ENCODE peak calls at places on chromosomes 7 and 10, in six cellular contexts. One of them, this sample, is unnamed.
A peak's percentile ranks its signal among the peaks of the same experiment; 100 is the strongest.

GRCh38 chr10:76106611-76107010 is 675.2 kb downstream of the LRMDA start:
- DNase-seq in activated T-cell treated with anti-CD3 and anti-CD28 coated beads for 1 hour: no peak
- DNase-seq in cardiac muscle cell: no peak
- DNase-seq in gastrocnemius medialis: no peak
- DNase-seq in iPS DF 6.9: no peak
- DNase-seq in PC-3: no peak
- DNase-seq in this sample: no peak

GRCh38 chr10:89916481-89916880 is 215.1 kb downstream of the KIF20B start:
- DNase-seq in iPS DF 6.9: no peak
- DNase-seq in gastrocnemius medialis: no peak
- DNase-seq in cardiac muscle cell: no peak
- DNase-seq in PC-3: peak; percentile 72
- DNase-seq in activated T-cell treated with anti-CD3 and anti-CD28 coated beads for 1 hour: no peak
- DNase-seq in this sample: no peak

GRCh38 chr10:31808258-31809218 is 120.1 kb downstream of the ARHGAP12 start:
- DNase-seq in PC-3: peak; percentile 59
- DNase-seq in activated T-cell treated with anti-CD3 and anti-CD28 coated beads for 1 hour: no peak
- DNase-seq in cardiac muscle cell: peak; percentile 44
- DNase-seq in iPS DF 6.9: peak; percentile 11
- DNase-seq in gastrocnemius medialis: peak; percentile 57
- DNase-seq in this sample: peak; percentile 82

GRCh38 chr10:93421426-93421825 is 60.7 kb downstream of the MYOF start:
- DNase-seq in activated T-cell treated with anti-CD3 and anti-CD28 coated beads for 1 hour: no peak
- DNase-seq in iPS DF 6.9: no peak
- DNase-seq in cardiac muscle cell: no peak
- DNase-seq in gastrocnemius medialis: no peak
- DNase-seq in PC-3: no peak
- DNase-seq in this sample: no peak

GRCh38 chr10:60862517-60862916 is 81.5 kb downstream of the RHOBTB1 start:
- DNase-seq in cardiac muscle cell: no peak
- DNase-seq in iPS DF 6.9: no peak
- DNase-seq in activated T-cell treated with anti-CD3 and anti-CD28 coated beads for 1 hour: no peak
- DNase-seq in PC-3: no peak
- DNase-seq in gastrocnemius medialis: no peak
- DNase-seq in this sample: no peak

GRCh38 chr10:77798940-77799339 is 127.6 kb downstream of the DLG5 start:
- DNase-seq in PC-3: no peak
- DNase-seq in activated T-cell treated with anti-CD3 and anti-CD28 coated beads for 1 hour: no peak
- DNase-seq in iPS DF 6.9: no peak
- DNase-seq in gastrocnemius medialis: no peak
- DNase-seq in cardiac muscle cell: no peak
- DNase-seq in this sample: peak; percentile 20

GRCh38 chr10:79239930-79240713 is 107.1 kb upstream of the PPIF start:
- DNase-seq in PC-3: no peak
- DNase-seq in gastrocnemius medialis: no peak
- DNase-seq in iPS DF 6.9: no peak
- DNase-seq in cardiac muscle cell: peak; percentile 52
- DNase-seq in activated T-cell treated with anti-CD3 and anti-CD28 coated beads for 1 hour: no peak
- DNase-seq in this sample: no peak

GRCh38 chr10:114874827-114875541 is 53.4 kb downstream of the FHIP2A start:
- DNase-seq in PC-3: no peak
- DNase-seq in gastrocnemius medialis: no peak
- DNase-seq in activated T-cell treated with anti-CD3 and anti-CD28 coated beads for 1 hour: no peak
- DNase-seq in iPS DF 6.9: peak; percentile 55
- DNase-seq in cardiac muscle cell: peak; percentile 57
- DNase-seq in this sample: peak; percentile 45

GRCh38 chr10:75508239-75508813 is 76.9 kb downstream of the LRMDA start:
- DNase-seq in gastrocnemius medialis: no peak
- DNase-seq in cardiac muscle cell: peak; percentile 49
- DNase-seq in PC-3: peak; percentile 91
- DNase-seq in iPS DF 6.9: no peak
- DNase-seq in activated T-cell treated with anti-CD3 and anti-CD28 coated beads for 1 hour: no peak
- DNase-seq in this sample: peak; percentile 97

GRCh38 chr10:97676770-97677581 is 10.1 kb downstream of the AVPI1 start:
- DNase-seq in cardiac muscle cell: peak; percentile 69
- DNase-seq in gastrocnemius medialis: no peak
- DNase-seq in PC-3: peak; percentile 51
- DNase-seq in iPS DF 6.9: no peak
- DNase-seq in activated T-cell treated with anti-CD3 and anti-CD28 coated beads for 1 hour: peak; percentile 35
- DNase-seq in this sample: peak; percentile 63

GRCh38 chr10:4221315-4221714 is 436.3 kb upstream of the KLF6 start:
- DNase-seq in PC-3: no peak
- DNase-seq in cardiac muscle cell: no peak
- DNase-seq in iPS DF 6.9: no peak
- DNase-seq in gastrocnemius medialis: no peak
- DNase-seq in activated T-cell treated with anti-CD3 and anti-CD28 coated beads for 1 hour: no peak
- DNase-seq in this sample: peak; percentile 78

GRCh38 chr10:70509376-70509775 is 30.8 kb downstream of the PALD1 start:
- DNase-seq in PC-3: no peak
- DNase-seq in cardiac muscle cell: no peak
- DNase-seq in activated T-cell treated with anti-CD3 and anti-CD28 coated beads for 1 hour: no peak
- DNase-seq in iPS DF 6.9: no peak
- DNase-seq in gastrocnemius medialis: no peak
- DNase-seq in this sample: no peak

GRCh38 chr7:27901028-27901760 is 161.2 kb downstream of the TAX1BP1 start:
- DNase-seq in PC-3: peak; percentile 28
- DNase-seq in cardiac muscle cell: peak; percentile 6
- DNase-seq in gastrocnemius medialis: no peak
- DNase-seq in activated T-cell treated with anti-CD3 and anti-CD28 coated beads for 1 hour: no peak
- DNase-seq in iPS DF 6.9: no peak
- DNase-seq in this sample: peak; percentile 71

GRCh38 chr7:28405662-28406061 is 6.7 kb upstream of the CREB5 start:
- DNase-seq in gastrocnemius medialis: peak; percentile 68
- DNase-seq in activated T-cell treated with anti-CD3 and anti-CD28 coated beads for 1 hour: no peak
- DNase-seq in cardiac muscle cell: no peak
- DNase-seq in PC-3: peak; percentile 79
- DNase-seq in iPS DF 6.9: no peak
- DNase-seq in this sample: peak; percentile 100

GRCh38 chr10:20156511-20156910 is 340.3 kb downstream of the PLXDC2 start:
- DNase-seq in cardiac muscle cell: no peak
- DNase-seq in activated T-cell treated with anti-CD3 and anti-CD28 coated beads for 1 hour: no peak
- DNase-seq in PC-3: no peak
- DNase-seq in gastrocnemius medialis: no peak
- DNase-seq in iPS DF 6.9: no peak
- DNase-seq in this sample: no peak

GRCh38 chr7:166370-167060 is 25.9 kb upstream of the FAM20C start:
- DNase-seq in cardiac muscle cell: no peak
- DNase-seq in activated T-cell treated with anti-CD3 and anti-CD28 coated beads for 1 hour: no peak
- DNase-seq in gastrocnemius medialis: no peak
- DNase-seq in PC-3: no peak
- DNase-seq in iPS DF 6.9: no peak
- DNase-seq in this sample: no peak

GRCh38 chr7:123327661-123328060 is 127.9 kb upstream of the SLC13A1 start:
- DNase-seq in gastrocnemius medialis: no peak
- DNase-seq in iPS DF 6.9: no peak
- DNase-seq in cardiac muscle cell: no peak
- DNase-seq in PC-3: no peak
- DNase-seq in activated T-cell treated with anti-CD3 and anti-CD28 coated beads for 1 hour: no peak
- DNase-seq in this sample: no peak

GRCh38 chr7:81652225-81652624 is 117.6 kb downstream of the HGF start:
- DNase-seq in cardiac muscle cell: no peak
- DNase-seq in PC-3: no peak
- DNase-seq in gastrocnemius medialis: no peak
- DNase-seq in iPS DF 6.9: no peak
- DNase-seq in activated T-cell treated with anti-CD3 and anti-CD28 coated beads for 1 hour: no peak
- DNase-seq in this sample: no peak

GRCh38 chr10:85213493-85213892 is 885.1 kb downstream of the CCSER2 start:
- DNase-seq in gastrocnemius medialis: no peak
- DNase-seq in cardiac muscle cell: no peak
- DNase-seq in iPS DF 6.9: no peak
- DNase-seq in activated T-cell treated with anti-CD3 and anti-CD28 coated beads for 1 hour: no peak
- DNase-seq in PC-3: no peak
- DNase-seq in this sample: no peak

GRCh38 chr7:79770970-79771369 is 317.5 kb upstream of the MAGI2 start:
- DNase-seq in cardiac muscle cell: no peak
- DNase-seq in PC-3: no peak
- DNase-seq in activated T-cell treated with anti-CD3 and anti-CD28 coated beads for 1 hour: no peak
- DNase-seq in gastrocnemius medialis: no peak
- DNase-seq in iPS DF 6.9: no peak
- DNase-seq in this sample: no peak

GRCh38 chr10:112461029-112461887 is 14.2 kb downstream of the VTI1A start:
- DNase-seq in gastrocnemius medialis: no peak
- DNase-seq in PC-3: peak; percentile 29
- DNase-seq in cardiac muscle cell: no peak
- DNase-seq in activated T-cell treated with anti-CD3 and anti-CD28 coated beads for 1 hour: no peak
- DNase-seq in iPS DF 6.9: no peak
- DNase-seq in this sample: peak; percentile 75

GRCh38 chr10:118272090-118272775 is 69.9 kb downstream of the FAM204A start:
- DNase-seq in PC-3: no peak
- DNase-seq in cardiac muscle cell: peak; percentile 2
- DNase-seq in gastrocnemius medialis: no peak
- DNase-seq in activated T-cell treated with anti-CD3 and anti-CD28 coated beads for 1 hour: no peak
- DNase-seq in iPS DF 6.9: no peak
- DNase-seq in this sample: peak; percentile 35

GRCh38 chr7:134605978-134606923 is 40.4 kb upstream of the BPGM start:
- DNase-seq in PC-3: peak; percentile 78
- DNase-seq in activated T-cell treated with anti-CD3 and anti-CD28 coated beads for 1 hour: peak; percentile 41
- DNase-seq in cardiac muscle cell: peak; percentile 82
- DNase-seq in iPS DF 6.9: peak; percentile 45
- DNase-seq in gastrocnemius medialis: peak; percentile 38
- DNase-seq in this sample: peak; percentile 69

GRCh38 chr10:91049961-91050360 is 129.1 kb upstream of the ANKRD1 start:
- DNase-seq in iPS DF 6.9: no peak
- DNase-seq in cardiac muscle cell: no peak
- DNase-seq in activated T-cell treated with anti-CD3 and anti-CD28 coated beads for 1 hour: no peak
- DNase-seq in PC-3: no peak
- DNase-seq in gastrocnemius medialis: no peak
- DNase-seq in this sample: no peak

GRCh38 chr7:28024786-28025334 is 155.7 kb downstream of the JAZF1 start:
- DNase-seq in iPS DF 6.9: no peak
- DNase-seq in activated T-cell treated with anti-CD3 and anti-CD28 coated beads for 1 hour: no peak
- DNase-seq in gastrocnemius medialis: no peak
- DNase-seq in cardiac muscle cell: no peak
- DNase-seq in PC-3: no peak
- DNase-seq in this sample: no peak

GRCh38 chr10:44249490-44249889 is 135.4 kb downstream of the CXCL12 start:
- DNase-seq in iPS DF 6.9: no peak
- DNase-seq in cardiac muscle cell: no peak
- DNase-seq in gastrocnemius medialis: no peak
- DNase-seq in PC-3: peak; percentile 9
- DNase-seq in activated T-cell treated with anti-CD3 and anti-CD28 coated beads for 1 hour: no peak
- DNase-seq in this sample: no peak

GRCh38 chr7:13017325-13017853 is 330.0 kb downstream of the ARL4A start:
- DNase-seq in activated T-cell treated with anti-CD3 and anti-CD28 coated beads for 1 hour: no peak
- DNase-seq in cardiac muscle cell: peak; percentile 7
- DNase-seq in PC-3: peak; percentile 69
- DNase-seq in gastrocnemius medialis: no peak
- DNase-seq in iPS DF 6.9: no peak
- DNase-seq in this sample: peak; percentile 79

GRCh38 chr10:105679781-105680180 is 1038.7 kb downstream of the SORCS3 start:
- DNase-seq in gastrocnemius medialis: no peak
- DNase-seq in cardiac muscle cell: no peak
- DNase-seq in iPS DF 6.9: no peak
- DNase-seq in PC-3: no peak
- DNase-seq in activated T-cell treated with anti-CD3 and anti-CD28 coated beads for 1 hour: no peak
- DNase-seq in this sample: no peak

GRCh38 chr7:104800307-104800706 is 213.7 kb upstream of the KMT2E start:
- DNase-seq in gastrocnemius medialis: no peak
- DNase-seq in PC-3: no peak
- DNase-seq in cardiac muscle cell: no peak
- DNase-seq in iPS DF 6.9: no peak
- DNase-seq in activated T-cell treated with anti-CD3 and anti-CD28 coated beads for 1 hour: no peak
- DNase-seq in this sample: no peak

GRCh38 chr10:18545626-18546025 is 105.8 kb downstream of the NSUN6 start:
- DNase-seq in gastrocnemius medialis: no peak
- DNase-seq in cardiac muscle cell: no peak
- DNase-seq in iPS DF 6.9: no peak
- DNase-seq in PC-3: no peak
- DNase-seq in activated T-cell treated with anti-CD3 and anti-CD28 coated beads for 1 hour: no peak
- DNase-seq in this sample: peak; percentile 38

GRCh38 chr7:47783456-47784240 is 164.6 kb downstream of the PKD1L1 start:
- DNase-seq in cardiac muscle cell: no peak
- DNase-seq in PC-3: peak; percentile 93
- DNase-seq in activated T-cell treated with anti-CD3 and anti-CD28 coated beads for 1 hour: no peak
- DNase-seq in gastrocnemius medialis: peak; percentile 25
- DNase-seq in iPS DF 6.9: no peak
- DNase-seq in this sample: peak; percentile 96

GRCh38 chr10:14306201-14306600 is 24.5 kb downstream of the FRMD4A start:
- DNase-seq in PC-3: no peak
- DNase-seq in gastrocnemius medialis: no peak
- DNase-seq in iPS DF 6.9: no peak
- DNase-seq in activated T-cell treated with anti-CD3 and anti-CD28 coated beads for 1 hour: no peak
- DNase-seq in cardiac muscle cell: no peak
- DNase-seq in this sample: no peak

GRCh38 chr7:136938476-136938875 is 70.0 kb downstream of the CHRM2 start:
- DNase-seq in cardiac muscle cell: no peak
- DNase-seq in PC-3: no peak
- DNase-seq in gastrocnemius medialis: no peak
- DNase-seq in iPS DF 6.9: no peak
- DNase-seq in activated T-cell treated with anti-CD3 and anti-CD28 coated beads for 1 hour: no peak
- DNase-seq in this sample: no peak

GRCh38 chr7:73359746-73360375 is 31.9 kb downstream of the FKBP6 start:
- DNase-seq in iPS DF 6.9: no peak
- DNase-seq in gastrocnemius medialis: no peak
- DNase-seq in activated T-cell treated with anti-CD3 and anti-CD28 coated beads for 1 hour: no peak
- DNase-seq in cardiac muscle cell: no peak
- DNase-seq in PC-3: no peak
- DNase-seq in this sample: no peak

This sample was measured in fibroblast of mammary gland.